ENCODE peak calls at places on chromosomes 13 and 19, in five cellular contexts. I is fibroblast of the aortic adventitia, N is heart left ventricle, A is epithelial cell of esophagus, E is lung. L is an unnamed sample.

GRCh38 chr13:76164290-76164689 is 528.2 kb downstream of the LMO7 start:
- DNase-seq in E (no peak), N (no peak), A (peak), I (no peak), L (no peak)

GRCh38 chr19:6572217-6572616 is 18.7 kb downstream of the CD70 start:
- DNase-seq in I (no peak), A (no peak), E (peak), N (peak), L (no peak)

GRCh38 chr19:55549500-55550320 is 4.4 kb upstream of the SBK3 start:
- DNase-seq in A (peak), I (peak), E (no peak), N (peak), L (no peak)

GRCh38 chr19:14370169-14370998 is 10.9 kb upstream of the ADGRE5 start:
- DNase-seq in N (no peak), E (no peak), A (no peak), I (no peak), L (no peak)

GRCh38 chr19:9128171-9128570 is 1.4 kb upstream of the OR7G3 start:
- DNase-seq in E (no peak), A (peak), N (no peak), I (no peak), L (no peak)

GRCh38 chr19:45396389-45397260 is 8.2 kb downstream of the PPP1R13L start:
- DNase-seq in I (no peak), A (no peak), E (no peak), N (no peak), L (no peak)

GRCh38 chr19:3080281-3080680 is 13.9 kb upstream of the GNA11 start:
- DNase-seq in E (no peak), N (no peak), I (peak), A (no peak), L (no peak)

GRCh38 chr19:49859838-49860715 is 7.3 kb downstream of the PNKP start:
- DNase-seq in I (no peak), A (no peak), N (no peak), E (no peak), L (no peak)

GRCh38 chr19:48510421-48511268 is 990 bp downstream of the LMTK3 start:
- DNase-seq in I (peak), E (peak), N (peak), A (peak), L (peak)

GRCh38 chr13:76822691-76823267 is 63.4 kb downstream of the KCTD12 start:
- DNase-seq in A (peak), E (no peak), N (no peak), I (peak), L (peak)

GRCh38 chr13:99308481-99309087 is 1.4 kb upstream of the GPR183 start:
- DNase-seq in N (no peak), A (peak), I (peak), E (no peak), L (no peak)

GRCh38 chr13:76667551-76667950 is 218.7 kb downstream of the KCTD12 start:
- DNase-seq in A (peak), E (no peak), N (no peak), I (peak), L (peak)

GRCh38 chr19:58555369-58555885 is 522 bp upstream of the CHMP2A start:
- DNase-seq in N (peak), E (no peak), I (no peak), A (no peak), L (no peak)

GRCh38 chr13:102280366-102280765 is 121.5 kb downstream of the FGF14 start:
- DNase-seq in A (no peak), N (no peak), I (no peak), E (no peak), L (no peak)

GRCh38 chr13:43874512-43875092 is 4.9 kb downstream of the CCDC122 start:
- DNase-seq in A (peak), E (no peak), I (peak), N (no peak), L (peak)

GRCh38 chr13:98549006-98549727 is 27.7 kb downstream of the STK24 start:
- DNase-seq in I (peak), N (no peak), A (peak), E (no peak), L (no peak)

GRCh38 chr19:38905620-38906019 is 5.9 kb downstream of the NFKBIB start:
- DNase-seq in A (no peak), E (no peak), I (no peak), N (no peak), L (no peak)

GRCh38 chr13:48950507-48950886 is 25.2 kb upstream of the FNDC3A start:
- DNase-seq in A (peak), I (peak), N (no peak), E (no peak), L (no peak)

GRCh38 chr19:19540707-19541515 is 2.8 kb downstream of the CILP2 start:
- DNase-seq in E (peak), N (no peak), I (no peak), A (peak), L (peak)

GRCh38 chr13:84912720-84913119 is 886.5 kb downstream of the SLITRK6 start:
- DNase-seq in A (peak), I (no peak), N (no peak), E (no peak), L (no peak)

GRCh38 chr13:28719656-28720055 is 886 bp upstream of the SLC46A3 start:
- DNase-seq in A (peak), I (peak), N (no peak), E (no peak), L (no peak)

GRCh38 chr13:25771208-25771607 is 280.6 kb downstream of the SHISA2 start:
- DNase-seq in E (no peak), I (no peak), N (no peak), A (peak), L (no peak)

GRCh38 chr13:31835932-31836331 is 96.6 kb downstream of the RXFP2 start:
- DNase-seq in E (no peak), A (peak), I (peak), N (no peak), L (no peak)

GRCh38 chr13:57627663-57628062 is 3.9 kb upstream of the PCDH17 start:
- DNase-seq in A (peak), I (peak), N (no peak), E (no peak), L (peak)

GRCh38 chr19:48645652-48646191 is at the start of gene CA11:
- DNase-seq in A (no peak), N (no peak), E (no peak), I (no peak), L (no peak)

GRCh38 chr13:33281951-33282595 is 3.5 kb downstream of the STARD13 start:
- DNase-seq in E (no peak), N (no peak), I (peak), A (peak), L (no peak)

GRCh38 chr19:16820056-16820455 is 9.1 kb upstream of the SIN3B start:
- DNase-seq in N (no peak), E (no peak), A (no peak), I (no peak), L (no peak)

GRCh38 chr13:67966065-67966464 is 735.9 kb upstream of the PCDH9 start:
- DNase-seq in N (no peak), A (no peak), I (no peak), E (no peak), L (no peak)

GRCh38 chr19:51572908-51573307 is 1.8 kb downstream of the ZNF175 start:
- DNase-seq in I (peak), A (peak), N (no peak), E (no peak), L (no peak)

GRCh38 chr19:45765365-45766292 is 3.4 kb downstream of the SIX5 start:
- DNase-seq in N (peak), A (no peak), I (no peak), E (no peak), L (no peak)

GRCh38 chr13:24381539-24382265 is 72.3 kb downstream of the C1QTNF9 start:
- DNase-seq in A (no peak), E (no peak), N (no peak), I (peak), L (no peak)

GRCh38 chr13:33610471-33611015 is 207.4 kb upstream of the RFC3 start:
- DNase-seq in N (peak), E (no peak), A (peak), I (peak), L (peak)

GRCh38 chr19:44677019-44677809 is 5.9 kb downstream of the CEACAM19 start:
- DNase-seq in E (no peak), N (no peak), A (peak), I (peak), L (peak)

GRCh38 chr19:7738023-7738422 is 6.1 kb upstream of the CLEC4G start:
- DNase-seq in I (no peak), A (no peak), E (no peak), N (no peak), L (no peak)

GRCh38 chr13:78160793-78161192 is 242.2 kb upstream of the EDNRB start:
- DNase-seq in A (peak), N (no peak), E (no peak), I (peak), L (no peak)
- H3K4me3 ChIP-seq in A (no peak), N (no peak), E (no peak), I (no peak), L (no peak)

GRCh38 chr19:4518345-4519171 is at the start of gene PLIN4:
- DNase-seq in A (no peak), N (peak), E (no peak), I (peak), L (no peak)
- H3K4me3 ChIP-seq in A (no peak), N (peak), E (no peak), I (no peak), L (no peak)

DNA sequence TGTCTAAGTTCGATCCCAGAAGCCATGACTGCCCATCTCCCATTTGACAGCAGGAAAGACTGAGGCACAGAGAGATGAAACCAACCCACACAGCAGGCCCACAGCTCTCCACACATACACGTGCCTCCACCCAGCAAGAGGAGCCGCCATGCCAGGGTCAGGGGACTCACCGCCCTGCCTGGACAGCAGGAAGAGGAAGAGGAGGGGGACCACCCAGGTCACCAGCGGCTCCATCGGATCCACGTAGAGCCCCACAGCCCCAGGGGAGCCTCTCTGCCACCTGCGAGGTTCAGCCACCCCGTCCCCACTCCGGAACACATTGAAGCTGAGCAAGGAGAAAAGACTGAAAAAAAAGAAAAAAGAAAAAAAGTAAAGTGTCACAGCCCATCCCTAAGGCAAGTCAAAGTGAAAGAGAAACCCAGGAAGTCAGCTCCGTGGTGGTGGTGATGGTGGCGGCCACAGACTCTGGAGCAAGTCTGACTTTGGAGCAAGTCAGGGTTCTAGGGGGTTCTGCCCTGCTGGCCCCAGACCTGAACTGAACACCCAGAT is at the start of gene IL12RB1:
- DNase-seq in A (no peak), I (no peak), N (no peak), E (no peak), L (peak)
- H3K4me3 ChIP-seq in A (no peak), I (peak), N (peak), E (no peak), L (peak)

GRCh38 chr19:36150586-36150985 is 1.7 kb downstream of the COX7A1 start:
- DNase-seq in I (no peak), N (no peak), E (no peak), A (no peak), L (no peak)

GRCh38 chr19:36151144-36152051 is 849 bp downstream of the COX7A1 start:
- DNase-seq in I (no peak), E (no peak), N (peak), A (no peak), L (no peak)

GRCh38 chr19:36149673-36150406 is 2.4 kb downstream of the COX7A1 start:
- DNase-seq in E (no peak), N (no peak), A (peak), I (no peak), L (no peak)

GRCh38 chr19:36152061-36152885 is at the start of gene COX7A1:
- DNase-seq in A (no peak), E (no peak), N (peak), I (peak), L (no peak)

DNA sequence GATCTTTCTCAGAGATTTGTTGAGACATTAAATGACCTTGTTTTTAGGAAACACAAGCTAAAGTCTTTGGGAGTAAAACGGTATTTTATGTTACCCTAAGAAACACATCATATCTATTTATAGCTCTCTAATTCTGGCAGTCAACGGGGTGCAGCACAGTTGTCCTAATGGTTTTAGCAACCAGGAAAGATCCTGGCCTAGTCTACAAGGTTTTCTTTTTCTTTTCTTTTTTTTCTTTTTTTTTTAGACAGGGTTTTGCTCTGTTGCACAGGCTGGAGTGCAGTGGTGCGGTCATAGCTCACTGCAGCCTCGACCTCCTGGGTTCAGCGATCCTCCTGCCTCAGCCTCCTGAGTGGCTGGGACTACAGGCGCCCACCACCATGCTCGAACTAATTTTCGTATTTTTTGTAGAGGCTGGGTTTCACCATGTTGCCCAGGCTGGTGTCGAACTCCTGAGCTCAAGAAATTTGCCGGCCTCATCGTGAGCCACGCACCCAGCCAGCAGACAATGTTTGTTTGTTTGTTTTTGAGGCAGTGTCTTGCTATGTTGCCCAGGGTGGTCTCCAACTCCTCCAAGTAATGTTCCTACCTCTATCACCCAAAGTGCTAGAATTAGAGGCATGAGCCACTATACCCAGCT is 759 bp upstream of the COX7A1 start:
- DNase-seq in I (no peak), A (no peak), E (no peak), N (no peak), L (no peak)
- H3K4me3 ChIP-seq in I (peak), A (no peak), E (peak), N (peak), L (no peak)

GRCh38 chr19:17843428-17843827 is 4.4 kb downstream of the JAK3 start:
- DNase-seq in N (no peak), I (no peak), A (no peak), E (no peak), L (no peak)

GRCh38 chr19:17843908-17844490 is 3.8 kb downstream of the JAK3 start:
- DNase-seq in N (no peak), A (no peak), E (no peak), I (no peak), L (no peak)

GRCh38 chr19:17841810-17842662 is 5.7 kb downstream of the JAK3 start:
- DNase-seq in E (peak), I (peak), N (peak), A (peak), L (no peak)

GRCh38 chr19:17841371-17841809 is 6.4 kb downstream of the JAK3 start:
- DNase-seq in A (no peak), N (no peak), I (no peak), E (no peak), L (no peak)

DNA sequence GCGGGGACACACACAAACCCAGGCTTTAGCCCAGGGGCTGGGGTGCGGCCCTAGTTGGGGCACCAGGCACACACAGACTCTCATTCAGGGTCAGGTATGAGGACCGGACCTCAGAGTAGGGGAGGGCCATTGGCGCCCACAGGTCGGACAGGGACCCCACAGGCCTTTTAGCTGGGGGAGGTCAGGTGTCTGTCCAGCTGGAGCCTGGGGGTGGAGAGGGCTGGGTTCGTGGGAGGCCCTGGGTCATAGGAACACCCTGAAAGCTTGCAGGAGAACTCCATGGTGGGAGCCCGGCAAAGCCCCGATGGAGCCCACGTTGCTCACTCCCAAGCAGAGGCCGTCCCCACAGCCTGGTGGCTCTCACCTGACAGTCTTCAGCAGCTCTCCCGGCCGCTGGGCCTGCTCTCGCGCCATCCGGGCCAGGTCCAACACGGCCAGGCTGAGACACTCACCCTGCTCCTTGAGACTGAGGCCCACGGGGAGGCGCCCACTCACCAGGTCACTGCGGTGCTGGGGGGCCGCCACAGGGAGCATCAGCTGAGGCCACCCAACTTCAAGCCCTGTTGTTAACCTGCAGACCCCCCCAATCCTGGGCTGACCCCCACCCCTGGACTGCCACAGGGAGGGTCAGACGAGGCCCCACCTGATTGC is 5.0 kb downstream of the JAK3 start:
- DNase-seq in A (no peak), I (no peak), N (no peak), E (no peak), L (no peak)
- H3K4me3 ChIP-seq in A (peak), I (peak), N (peak), E (no peak), L (no peak)

DNA sequence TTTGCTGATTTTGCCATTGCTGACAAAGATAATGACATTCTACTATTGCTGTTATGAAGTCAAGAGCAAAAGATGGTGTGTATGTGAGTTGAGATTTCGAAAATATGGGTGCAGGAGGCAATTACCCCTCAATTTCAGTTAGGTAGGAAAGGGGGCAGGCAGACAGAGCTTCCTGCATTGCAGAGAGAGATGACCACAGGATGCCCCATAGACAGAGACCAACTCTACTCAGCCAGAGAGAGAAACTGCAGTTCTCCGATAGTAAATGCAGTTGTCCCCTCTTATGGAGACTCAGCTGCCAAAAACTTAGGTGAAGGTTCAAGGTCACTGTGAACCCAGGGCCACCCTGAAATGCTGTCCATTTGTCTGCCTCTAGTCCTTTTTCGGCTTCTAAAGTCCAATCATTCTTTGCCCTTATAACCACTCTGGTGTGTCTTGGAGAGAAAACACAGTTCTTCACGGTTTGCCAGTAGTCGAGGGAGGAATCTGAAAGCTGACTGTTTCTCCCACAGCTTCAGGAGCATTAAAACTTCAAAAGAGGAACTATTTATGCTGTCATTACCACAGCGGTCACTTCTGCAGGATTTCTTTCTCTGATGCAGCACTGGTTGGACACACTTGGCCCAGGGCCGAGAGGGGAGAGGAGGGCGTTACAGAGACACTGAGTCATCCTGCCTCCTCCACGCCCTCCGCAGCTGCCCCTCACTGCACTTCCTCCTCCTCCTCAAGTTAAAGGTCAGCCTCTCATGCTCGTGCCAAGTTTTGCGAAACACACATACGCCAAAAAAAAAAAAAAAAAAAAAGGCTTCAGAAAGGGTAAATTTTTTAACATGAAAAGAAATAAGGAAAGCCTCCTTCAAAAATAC is 264.3 kb downstream of the FOXO1 start:
- DNase-seq in A (peak), E (peak), N (peak), I (peak), L (no peak)
- H3K4me3 ChIP-seq in A (no peak), E (no peak), N (peak), I (peak), L (no peak)